ENCODE peak calls at places on chromosomes 6 and 20, in ten cellular contexts. U, Y, D, F, T, L, S, W, A and H are unnamed samples.

GRCh38 chr6:89589297-89590074 is 49.1 kb downstream of the LYRM2 start:
- DNase-seq in T (no peak), F (no peak), S (no peak), L (peak), D (no peak), U (no peak), W (no peak), Y (no peak), A (no peak), H (no peak)

GRCh38 chr6:30325873-30326445 is 768 bp upstream of the TRIM39 start:
- DNase-seq in S (no peak), T (no peak), U (peak), L (peak), W (peak), F (no peak), Y (no peak), A (peak), D (peak), H (peak)

GRCh38 chr20:41367393-41367695 is 726 bp upstream of the EMILIN3 start:
- DNase-seq in Y (no peak), T (no peak), S (no peak), L (peak), A (no peak), W (no peak), D (no peak), U (no peak), F (no peak), H (no peak)

GRCh38 chr20:17936791-17937687 is 31.6 kb downstream of the SNX5 start:
- DNase-seq in F (no peak), T (peak), S (no peak), U (peak), Y (no peak), L (peak), W (no peak), A (no peak), D (no peak), H (no peak)

GRCh38 chr6:10874207-10874606 is 7.6 kb downstream of the GCM2 start:
- DNase-seq in D (no peak), A (no peak), W (no peak), L (no peak), Y (no peak), U (no peak), F (no peak), S (no peak), T (no peak), H (no peak)

GRCh38 chr20:24987873-24988835 is 4.4 kb downstream of the APMAP start:
- DNase-seq in W (no peak), U (no peak), D (no peak), T (no peak), S (no peak), A (no peak), L (no peak), Y (no peak), F (no peak), H (peak)

GRCh38 chr6:5570641-5571040 is 309.3 kb downstream of the FARS2 start:
- DNase-seq in A (no peak), D (no peak), U (no peak), T (no peak), S (no peak), W (no peak), F (no peak), L (no peak), Y (no peak), H (no peak)

GRCh38 chr20:16530201-16530681 is 43.0 kb downstream of the KIF16B start:
- DNase-seq in L (no peak), D (no peak), Y (no peak), S (no peak), W (no peak), U (peak), F (no peak), A (peak), T (no peak), H (no peak)

GRCh38 chr6:78835817-78836216 is 31.5 kb upstream of the IRAK1BP1 start:
- DNase-seq in F (no peak), Y (no peak), S (no peak), U (no peak), A (peak), D (no peak), T (peak), L (no peak), W (no peak), H (no peak)

GRCh38 chr6:21158873-21159272 is 434.7 kb upstream of the SOX4 start:
- DNase-seq in W (no peak), S (peak), T (no peak), A (no peak), D (no peak), L (no peak), Y (no peak), U (no peak), F (no peak), H (no peak)

GRCh38 chr6:160991411-160992322 is at the start of gene MAP3K4:
- DNase-seq in F (peak), S (peak), T (peak), D (peak), U (peak), L (peak), W (peak), Y (peak), A (peak), H (peak)

GRCh38 chr6:36595168-36595818 is 1.1 kb downstream of the SRSF3 start:
- DNase-seq in W (peak), F (no peak), L (no peak), S (no peak), U (peak), T (peak), D (no peak), A (no peak), Y (no peak), H (no peak)